ENCODE peak calls at places on chromosomes 7 and 10, in nine cellular contexts. One of them, this sample, is unnamed.

GRCh38 chr7:101934618-101935017 is 117.2 kb downstream of the CUX1 start:
- DNase-seq in psoas muscle: no peak
- DNase-seq in suprapubic skin: no peak
- DNase-seq in lung: no peak
- DNase-seq in AG04450: no peak
- DNase-seq in fibroblast of lung: no peak
- DNase-seq in naive thymus-derived CD4-positive, alpha-beta T cell: no peak
- DNase-seq in HCT116: no peak
- DNase-seq in Panc1: no peak
- DNase-seq in this sample: no peak

GRCh38 chr7:36192050-36192824 is 39.2 kb downstream of the EEPD1 start:
- DNase-seq in psoas muscle: no peak
- DNase-seq in suprapubic skin: no peak
- DNase-seq in lung: no peak
- DNase-seq in AG04450: peak; percentile 85
- DNase-seq in fibroblast of lung: peak; percentile 84
- DNase-seq in naive thymus-derived CD4-positive, alpha-beta T cell: no peak
- DNase-seq in HCT116: no peak
- DNase-seq in Panc1: no peak
- DNase-seq in this sample: no peak

GRCh38 chr7:68187549-68187948 is 1190.9 kb downstream of the TYW1 start:
- DNase-seq in psoas muscle: no peak
- DNase-seq in suprapubic skin: no peak
- DNase-seq in lung: no peak
- DNase-seq in AG04450: no peak
- DNase-seq in fibroblast of lung: no peak
- DNase-seq in naive thymus-derived CD4-positive, alpha-beta T cell: no peak
- DNase-seq in HCT116: no peak
- DNase-seq in Panc1: no peak
- DNase-seq in this sample: no peak

GRCh38 chr10:116216676-116217075 is 56.3 kb downstream of the GFRA1 start:
- DNase-seq in psoas muscle: no peak
- DNase-seq in suprapubic skin: no peak
- DNase-seq in lung: no peak
- DNase-seq in AG04450: no peak
- DNase-seq in fibroblast of lung: no peak
- DNase-seq in naive thymus-derived CD4-positive, alpha-beta T cell: no peak
- DNase-seq in HCT116: no peak
- DNase-seq in Panc1: no peak
- DNase-seq in this sample: no peak

GRCh38 chr10:77505431-77506334 is 131.9 kb downstream of the KCNMA1 start:
- DNase-seq in psoas muscle: no peak
- DNase-seq in suprapubic skin: no peak
- DNase-seq in lung: no peak
- DNase-seq in AG04450: peak; percentile 65
- DNase-seq in fibroblast of lung: peak; percentile 96
- DNase-seq in naive thymus-derived CD4-positive, alpha-beta T cell: no peak
- DNase-seq in HCT116: peak; percentile 68
- DNase-seq in Panc1: peak; percentile 85
- DNase-seq in this sample: no peak

GRCh38 chr10:48445932-48446331 is 139.5 kb downstream of the MAPK8 start:
- DNase-seq in psoas muscle: no peak
- DNase-seq in suprapubic skin: no peak
- DNase-seq in lung: no peak
- DNase-seq in AG04450: no peak
- DNase-seq in fibroblast of lung: no peak
- DNase-seq in naive thymus-derived CD4-positive, alpha-beta T cell: no peak
- DNase-seq in HCT116: no peak
- DNase-seq in Panc1: no peak
- DNase-seq in this sample: no peak

GRCh38 chr10:76257816-76258215 is 826.4 kb downstream of the LRMDA start:
- DNase-seq in psoas muscle: no peak
- DNase-seq in suprapubic skin: no peak
- DNase-seq in lung: no peak
- DNase-seq in AG04450: no peak
- DNase-seq in fibroblast of lung: peak; percentile 51
- DNase-seq in naive thymus-derived CD4-positive, alpha-beta T cell: no peak
- DNase-seq in HCT116: no peak
- DNase-seq in Panc1: no peak
- DNase-seq in this sample: no peak

GRCh38 chr10:93081834-93082233 is 8.1 kb downstream of the CYP26A1 start:
- DNase-seq in psoas muscle: no peak
- DNase-seq in suprapubic skin: no peak
- DNase-seq in lung: no peak
- DNase-seq in AG04450: no peak
- DNase-seq in fibroblast of lung: peak; percentile 70
- DNase-seq in naive thymus-derived CD4-positive, alpha-beta T cell: no peak
- DNase-seq in HCT116: no peak
- DNase-seq in Panc1: no peak
- DNase-seq in this sample: no peak

GRCh38 chr7:26662646-26663045 is 201.7 kb downstream of the SKAP2 start:
- DNase-seq in psoas muscle: no peak
- DNase-seq in suprapubic skin: no peak
- DNase-seq in lung: no peak
- DNase-seq in AG04450: no peak
- DNase-seq in fibroblast of lung: no peak
- DNase-seq in naive thymus-derived CD4-positive, alpha-beta T cell: no peak
- DNase-seq in HCT116: no peak
- DNase-seq in Panc1: no peak
- DNase-seq in this sample: no peak

GRCh38 chr7:157738064-157738460 is 401.3 kb downstream of the DNAJB6 start:
- DNase-seq in psoas muscle: peak; percentile 44
- DNase-seq in suprapubic skin: no peak
- DNase-seq in lung: no peak
- DNase-seq in AG04450: no peak
- DNase-seq in fibroblast of lung: peak; percentile 29
- DNase-seq in naive thymus-derived CD4-positive, alpha-beta T cell: no peak
- DNase-seq in HCT116: no peak
- DNase-seq in Panc1: no peak
- DNase-seq in this sample: no peak

GRCh38 chr10:21989453-21990154 is 13.9 kb downstream of the DNAJC1 start:
- DNase-seq in psoas muscle: peak; percentile 52
- DNase-seq in suprapubic skin: no peak
- DNase-seq in lung: peak; percentile 43
- DNase-seq in AG04450: no peak
- DNase-seq in fibroblast of lung: peak; percentile 63
- DNase-seq in naive thymus-derived CD4-positive, alpha-beta T cell: no peak
- DNase-seq in HCT116: peak; percentile 52
- DNase-seq in Panc1: no peak
- DNase-seq in this sample: peak; percentile 77

GRCh38 chr7:28395404-28395803 is 16.9 kb upstream of the CREB5 start:
- DNase-seq in psoas muscle: no peak
- DNase-seq in suprapubic skin: no peak
- DNase-seq in lung: no peak
- DNase-seq in AG04450: no peak
- DNase-seq in fibroblast of lung: no peak
- DNase-seq in naive thymus-derived CD4-positive, alpha-beta T cell: no peak
- DNase-seq in HCT116: no peak
- DNase-seq in Panc1: no peak
- DNase-seq in this sample: no peak
- H3K27ac ChIP-seq in psoas muscle: no peak overlapping the region
- H3K27ac ChIP-seq in suprapubic skin: no peak overlapping the region
- H3K27ac ChIP-seq in lung: no peak overlapping the region
- H3K27ac ChIP-seq in AG04450: no peak overlapping the region
- H3K27ac ChIP-seq in fibroblast of lung: no peak overlapping the region
- H3K27ac ChIP-seq in naive thymus-derived CD4-positive, alpha-beta T cell: no peak overlapping the region
- H3K27ac ChIP-seq in HCT116: no peak overlapping the region
- H3K27ac ChIP-seq in Panc1: no peak overlapping the region
- H3K27ac ChIP-seq in this sample: no peak overlapping the region

GRCh38 chr7:73896454-73896853 is 35.5 kb downstream of the TMEM270 start:
- DNase-seq in psoas muscle: peak; percentile 58
- DNase-seq in suprapubic skin: no peak
- DNase-seq in lung: no peak
- DNase-seq in AG04450: no peak
- DNase-seq in fibroblast of lung: peak; percentile 57
- DNase-seq in naive thymus-derived CD4-positive, alpha-beta T cell: no peak
- DNase-seq in HCT116: no peak
- DNase-seq in Panc1: no peak
- DNase-seq in this sample: no peak

GRCh38 chr7:73892003-73892975 is 31.3 kb downstream of the TMEM270 start:
- DNase-seq in psoas muscle: peak; percentile 78
- DNase-seq in suprapubic skin: no peak
- DNase-seq in lung: no peak
- DNase-seq in AG04450: no peak
- DNase-seq in fibroblast of lung: peak; percentile 75
- DNase-seq in naive thymus-derived CD4-positive, alpha-beta T cell: no peak
- DNase-seq in HCT116: no peak
- DNase-seq in Panc1: no peak
- DNase-seq in this sample: no peak

GRCh38 chr7:73895626-73896025 is 34.7 kb downstream of the TMEM270 start:
- DNase-seq in psoas muscle: no peak
- DNase-seq in suprapubic skin: no peak
- DNase-seq in lung: no peak
- DNase-seq in AG04450: no peak
- DNase-seq in fibroblast of lung: peak; percentile 12
- DNase-seq in naive thymus-derived CD4-positive, alpha-beta T cell: no peak
- DNase-seq in HCT116: no peak
- DNase-seq in Panc1: no peak
- DNase-seq in this sample: no peak

GRCh38 chr7:73893342-73894101 is 32.6 kb downstream of the TMEM270 start:
- DNase-seq in psoas muscle: peak; percentile 93
- DNase-seq in suprapubic skin: peak; percentile 86
- DNase-seq in lung: no peak
- DNase-seq in AG04450: no peak
- DNase-seq in fibroblast of lung: peak; percentile 61
- DNase-seq in naive thymus-derived CD4-positive, alpha-beta T cell: no peak
- DNase-seq in HCT116: no peak
- DNase-seq in Panc1: no peak
- DNase-seq in this sample: no peak

GRCh38 chr7:73894851-73895441 is 34.0 kb downstream of the TMEM270 start:
- DNase-seq in psoas muscle: peak; percentile 94
- DNase-seq in suprapubic skin: peak; percentile 94
- DNase-seq in lung: peak; percentile 57
- DNase-seq in AG04450: peak; percentile 78
- DNase-seq in fibroblast of lung: peak; percentile 98
- DNase-seq in naive thymus-derived CD4-positive, alpha-beta T cell: no peak
- DNase-seq in HCT116: no peak
- DNase-seq in Panc1: no peak
- DNase-seq in this sample: no peak
- H3K27ac ChIP-seq in psoas muscle: no peak overlapping the region
- H3K27ac ChIP-seq in suprapubic skin: peak overlapping the region; percentile 74
- H3K27ac ChIP-seq in lung: no peak overlapping the region
- H3K27ac ChIP-seq in AG04450: peak overlapping the region; percentile 88
- H3K27ac ChIP-seq in fibroblast of lung: peak overlapping the region; percentile 84
- H3K27ac ChIP-seq in naive thymus-derived CD4-positive, alpha-beta T cell: no peak overlapping the region
- H3K27ac ChIP-seq in HCT116: no peak overlapping the region
- H3K27ac ChIP-seq in Panc1: no peak overlapping the region
- H3K27ac ChIP-seq in this sample: no peak overlapping the region

DNA sequence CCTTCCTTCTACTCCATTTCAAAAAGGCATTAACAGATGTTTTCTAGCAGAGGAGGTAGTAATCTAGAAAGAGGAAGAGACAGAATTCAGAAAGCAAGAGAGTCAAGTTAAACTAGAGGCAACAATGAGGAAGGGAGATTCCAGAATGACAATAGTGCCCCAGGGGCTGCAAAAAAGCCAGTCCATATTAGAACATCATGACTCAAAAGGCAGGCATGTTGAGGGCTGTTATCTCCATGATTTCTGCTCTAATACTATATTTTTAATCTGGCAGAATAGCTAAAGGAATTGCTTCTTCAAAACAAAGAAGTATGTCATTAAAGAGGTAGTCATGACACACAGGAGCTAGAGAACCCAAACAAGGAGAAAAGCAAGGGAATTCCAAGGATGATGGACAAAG is 599.6 kb downstream of the INHBA start:
- DNase-seq in psoas muscle: no peak
- DNase-seq in suprapubic skin: no peak
- DNase-seq in lung: no peak
- DNase-seq in AG04450: no peak
- DNase-seq in fibroblast of lung: peak; percentile 71
- DNase-seq in naive thymus-derived CD4-positive, alpha-beta T cell: no peak
- DNase-seq in HCT116: no peak
- DNase-seq in Panc1: no peak
- DNase-seq in this sample: no peak
- H3K27ac ChIP-seq in psoas muscle: no peak overlapping the region
- H3K27ac ChIP-seq in suprapubic skin: no peak overlapping the region
- H3K27ac ChIP-seq in lung: no peak overlapping the region
- H3K27ac ChIP-seq in AG04450: no peak overlapping the region
- H3K27ac ChIP-seq in fibroblast of lung: no peak overlapping the region
- H3K27ac ChIP-seq in naive thymus-derived CD4-positive, alpha-beta T cell: no peak overlapping the region
- H3K27ac ChIP-seq in HCT116: no peak overlapping the region
- H3K27ac ChIP-seq in Panc1: no peak overlapping the region
- H3K27ac ChIP-seq in this sample: no peak overlapping the region

GRCh38 chr7:41333506-41333905 is 369.4 kb downstream of the INHBA start:
- DNase-seq in psoas muscle: no peak
- DNase-seq in suprapubic skin: no peak
- DNase-seq in lung: no peak
- DNase-seq in AG04450: peak; percentile 47
- DNase-seq in fibroblast of lung: peak; percentile 94
- DNase-seq in naive thymus-derived CD4-positive, alpha-beta T cell: no peak
- DNase-seq in HCT116: no peak
- DNase-seq in Panc1: no peak
- DNase-seq in this sample: no peak

GRCh38 chr7:41336981-41337380 is 365.9 kb downstream of the INHBA start:
- DNase-seq in psoas muscle: no peak
- DNase-seq in suprapubic skin: no peak
- DNase-seq in lung: no peak
- DNase-seq in AG04450: no peak
- DNase-seq in fibroblast of lung: peak; percentile 23
- DNase-seq in naive thymus-derived CD4-positive, alpha-beta T cell: no peak
- DNase-seq in HCT116: no peak
- DNase-seq in Panc1: no peak
- DNase-seq in this sample: no peak

GRCh38 chr7:41336455-41336952 is 366.4 kb downstream of the INHBA start:
- DNase-seq in psoas muscle: no peak
- DNase-seq in suprapubic skin: no peak
- DNase-seq in lung: no peak
- DNase-seq in AG04450: no peak
- DNase-seq in fibroblast of lung: no peak
- DNase-seq in naive thymus-derived CD4-positive, alpha-beta T cell: no peak
- DNase-seq in HCT116: no peak
- DNase-seq in Panc1: no peak
- DNase-seq in this sample: no peak

GRCh38 chr7:41331194-41331593 is 371.7 kb downstream of the INHBA start:
- DNase-seq in psoas muscle: no peak
- DNase-seq in suprapubic skin: no peak
- DNase-seq in lung: no peak
- DNase-seq in AG04450: no peak
- DNase-seq in fibroblast of lung: no peak
- DNase-seq in naive thymus-derived CD4-positive, alpha-beta T cell: no peak
- DNase-seq in HCT116: no peak
- DNase-seq in Panc1: no peak
- DNase-seq in this sample: no peak

DNA sequence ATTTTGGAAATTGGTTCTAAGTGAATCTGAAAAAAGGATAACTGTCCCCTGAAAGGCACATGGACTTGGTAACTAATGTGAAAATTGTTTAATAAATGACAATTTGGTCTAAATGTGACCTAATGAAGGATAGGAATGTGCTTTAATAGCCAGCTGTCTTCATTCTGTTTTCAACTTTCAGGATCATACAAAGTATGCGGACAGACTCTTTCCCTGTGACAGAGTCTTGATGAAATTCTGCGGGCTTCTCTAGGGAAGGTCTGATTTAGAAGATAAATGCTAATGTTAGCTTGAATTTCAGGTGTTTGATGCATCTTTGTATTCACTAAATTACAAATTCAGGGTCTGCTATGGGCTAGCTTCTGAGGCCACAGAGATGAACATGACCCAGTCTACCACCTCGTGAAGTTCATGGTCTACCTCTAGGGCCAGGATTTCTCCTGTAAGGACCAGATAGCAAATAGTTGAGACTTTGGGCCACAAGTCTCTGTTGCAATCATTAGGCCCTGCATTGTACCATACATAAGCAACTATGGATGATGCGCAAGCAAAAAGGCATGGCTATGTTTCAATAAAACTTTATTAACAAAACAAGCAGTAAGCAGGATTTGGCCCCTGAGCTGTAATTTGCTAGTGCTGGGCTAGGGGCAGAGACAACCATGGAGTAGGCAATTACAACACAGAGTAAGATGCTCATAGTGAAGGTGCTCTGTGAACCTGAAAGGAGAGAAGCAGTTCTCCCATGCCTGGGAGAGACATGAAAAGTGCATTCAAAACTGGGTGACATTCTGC is 368.6 kb downstream of the INHBA start:
- DNase-seq in psoas muscle: no peak
- DNase-seq in suprapubic skin: no peak
- DNase-seq in lung: no peak
- DNase-seq in AG04450: no peak
- DNase-seq in fibroblast of lung: peak; percentile 13
- DNase-seq in naive thymus-derived CD4-positive, alpha-beta T cell: no peak
- DNase-seq in HCT116: no peak
- DNase-seq in Panc1: no peak
- DNase-seq in this sample: no peak
- H3K27ac ChIP-seq in psoas muscle: no peak overlapping the region
- H3K27ac ChIP-seq in suprapubic skin: no peak overlapping the region
- H3K27ac ChIP-seq in lung: no peak overlapping the region
- H3K27ac ChIP-seq in AG04450: no peak overlapping the region
- H3K27ac ChIP-seq in fibroblast of lung: no peak overlapping the region
- H3K27ac ChIP-seq in naive thymus-derived CD4-positive, alpha-beta T cell: no peak overlapping the region
- H3K27ac ChIP-seq in HCT116: no peak overlapping the region
- H3K27ac ChIP-seq in Panc1: no peak overlapping the region
- H3K27ac ChIP-seq in this sample: no peak overlapping the region